ENCODE peak calls at places on chromosome 21, in six cellular contexts. One of them, this sample, is unnamed.

GRCh38 chr21:46369520-46370235 is 45.7 kb downstream of the PCNT start:
- DNase-seq in neural progenitor cell: no peak
- DNase-seq in mammary epithelial cell: no peak
- DNase-seq in GM23338: no peak
- DNase-seq in fibroblast of lung: no peak
- DNase-seq in PC-3: no peak
- DNase-seq in this sample: no peak

GRCh38 chr21:24204641-24205040 is 1402.6 kb downstream of the MRPL39 start:
- DNase-seq in neural progenitor cell: no peak
- DNase-seq in GM23338: no peak
- DNase-seq in PC-3: no peak
- DNase-seq in fibroblast of lung: no peak
- DNase-seq in mammary epithelial cell: no peak
- DNase-seq in this sample: no peak

GRCh38 chr21:31282095-31282709 is 61.9 kb downstream of the TIAM1 start:
- DNase-seq in PC-3: peak
- DNase-seq in mammary epithelial cell: peak
- DNase-seq in neural progenitor cell: no peak
- DNase-seq in fibroblast of lung: peak
- DNase-seq in GM23338: no peak
- DNase-seq in this sample: no peak

GRCh38 chr21:30194701-30195299 is 21.1 kb downstream of the CLDN8 start:
- DNase-seq in fibroblast of lung: peak
- DNase-seq in neural progenitor cell: peak
- DNase-seq in GM23338: peak
- DNase-seq in mammary epithelial cell: peak
- DNase-seq in PC-3: peak
- DNase-seq in this sample: peak

GRCh38 chr21:16551101-16551695 is 821.4 kb downstream of the USP25 start:
- DNase-seq in GM23338: peak
- DNase-seq in mammary epithelial cell: peak
- DNase-seq in fibroblast of lung: no peak
- DNase-seq in PC-3: peak
- DNase-seq in neural progenitor cell: peak
- DNase-seq in this sample: no peak

GRCh38 chr21:16113052-16113715 is 383.4 kb downstream of the USP25 start:
- DNase-seq in mammary epithelial cell: no peak
- DNase-seq in PC-3: no peak
- DNase-seq in neural progenitor cell: no peak
- DNase-seq in fibroblast of lung: peak
- DNase-seq in GM23338: no peak
- DNase-seq in this sample: no peak

GRCh38 chr21:45768011-45768740 is 124.7 kb downstream of the PCBP3 start:
- DNase-seq in PC-3: no peak
- DNase-seq in neural progenitor cell: no peak
- DNase-seq in fibroblast of lung: peak
- DNase-seq in mammary epithelial cell: no peak
- DNase-seq in GM23338: no peak
- DNase-seq in this sample: no peak

GRCh38 chr21:41369105-41369914 is 7.5 kb downstream of the MX2 start:
- DNase-seq in neural progenitor cell: peak
- DNase-seq in fibroblast of lung: no peak
- DNase-seq in PC-3: no peak
- DNase-seq in mammary epithelial cell: no peak
- DNase-seq in GM23338: peak
- DNase-seq in this sample: peak

GRCh38 chr21:46515109-46515508 is 56.4 kb downstream of the DIP2A start:
- DNase-seq in GM23338: no peak
- DNase-seq in PC-3: no peak
- DNase-seq in fibroblast of lung: peak
- DNase-seq in mammary epithelial cell: no peak
- DNase-seq in neural progenitor cell: no peak
- DNase-seq in this sample: no peak

GRCh38 chr21:40793057-40793456 is 53.9 kb downstream of the DSCAM start:
- DNase-seq in PC-3: no peak
- DNase-seq in mammary epithelial cell: no peak
- DNase-seq in GM23338: no peak
- DNase-seq in neural progenitor cell: no peak
- DNase-seq in fibroblast of lung: no peak
- DNase-seq in this sample: no peak

GRCh38 chr21:29092102-29092959 is 18.9 kb upstream of the CCT8 start:
- DNase-seq in GM23338: no peak
- DNase-seq in fibroblast of lung: peak
- DNase-seq in PC-3: no peak
- DNase-seq in neural progenitor cell: no peak
- DNase-seq in mammary epithelial cell: peak
- DNase-seq in this sample: no peak

GRCh38 chr21:45983981-45984551 is 2.5 kb downstream of the COL6A1 start:
- DNase-seq in neural progenitor cell: no peak
- DNase-seq in PC-3: peak
- DNase-seq in fibroblast of lung: no peak
- DNase-seq in GM23338: no peak
- DNase-seq in mammary epithelial cell: no peak
- DNase-seq in this sample: no peak

GRCh38 chr21:15053531-15053930 is 11.3 kb downstream of the NRIP1 start:
- DNase-seq in neural progenitor cell: no peak
- DNase-seq in mammary epithelial cell: no peak
- DNase-seq in PC-3: peak
- DNase-seq in fibroblast of lung: no peak
- DNase-seq in GM23338: no peak
- DNase-seq in this sample: no peak

GRCh38 chr21:41631564-41632461 is 123.9 kb upstream of the TMPRSS2 start:
- DNase-seq in mammary epithelial cell: peak
- DNase-seq in fibroblast of lung: peak
- DNase-seq in neural progenitor cell: no peak
- DNase-seq in PC-3: peak
- DNase-seq in GM23338: no peak
- DNase-seq in this sample: peak

GRCh38 chr21:17472167-17472566 is 40.7 kb upstream of the CXADR start:
- DNase-seq in mammary epithelial cell: no peak
- DNase-seq in fibroblast of lung: no peak
- DNase-seq in GM23338: no peak
- DNase-seq in neural progenitor cell: no peak
- DNase-seq in PC-3: no peak
- DNase-seq in this sample: no peak

GRCh38 chr21:41507521-41508414 is at the start of gene TMPRSS2:
- DNase-seq in PC-3: peak
- DNase-seq in fibroblast of lung: no peak
- DNase-seq in neural progenitor cell: peak
- DNase-seq in GM23338: peak
- DNase-seq in mammary epithelial cell: peak
- DNase-seq in this sample: no peak

GRCh38 chr21:30340714-30341573 is 3.5 kb upstream of the KRTAP27-1 start:
- DNase-seq in neural progenitor cell: peak
- DNase-seq in GM23338: peak
- DNase-seq in PC-3: peak
- DNase-seq in fibroblast of lung: peak
- DNase-seq in mammary epithelial cell: peak
- DNase-seq in this sample: peak

GRCh38 chr21:28426545-28426944 is 566.1 kb downstream of the LTN1 start:
- DNase-seq in PC-3: no peak
- DNase-seq in fibroblast of lung: no peak
- DNase-seq in GM23338: no peak
- DNase-seq in mammary epithelial cell: no peak
- DNase-seq in neural progenitor cell: no peak
- DNase-seq in this sample: no peak

GRCh38 chr21:45993210-45994085 is 11.9 kb downstream of the COL6A1 start:
- DNase-seq in neural progenitor cell: no peak
- DNase-seq in fibroblast of lung: no peak
- DNase-seq in GM23338: no peak
- DNase-seq in mammary epithelial cell: no peak
- DNase-seq in PC-3: no peak
- DNase-seq in this sample: no peak

GRCh38 chr21:41166947-41167346 is 1.0 kb upstream of the BACE2 start:
- DNase-seq in GM23338: peak
- DNase-seq in mammary epithelial cell: no peak
- DNase-seq in neural progenitor cell: no peak
- DNase-seq in fibroblast of lung: no peak
- DNase-seq in PC-3: no peak
- DNase-seq in this sample: no peak

GRCh38 chr21:15839601-15840000 is 109.8 kb downstream of the USP25 start:
- DNase-seq in fibroblast of lung: no peak
- DNase-seq in GM23338: no peak
- DNase-seq in PC-3: peak
- DNase-seq in neural progenitor cell: no peak
- DNase-seq in mammary epithelial cell: no peak
- DNase-seq in this sample: no peak

GRCh38 chr21:16713331-16714114 is 799.3 kb upstream of the CXADR start:
- DNase-seq in neural progenitor cell: no peak
- DNase-seq in fibroblast of lung: peak
- DNase-seq in GM23338: no peak
- DNase-seq in mammary epithelial cell: no peak
- DNase-seq in PC-3: no peak
- DNase-seq in this sample: no peak

GRCh38 chr21:46157396-46157986 is 2.1 kb upstream of the FTCD start:
- DNase-seq in neural progenitor cell: no peak
- DNase-seq in PC-3: no peak
- DNase-seq in fibroblast of lung: no peak
- DNase-seq in GM23338: no peak
- DNase-seq in mammary epithelial cell: no peak
- DNase-seq in this sample: no peak

DNA sequence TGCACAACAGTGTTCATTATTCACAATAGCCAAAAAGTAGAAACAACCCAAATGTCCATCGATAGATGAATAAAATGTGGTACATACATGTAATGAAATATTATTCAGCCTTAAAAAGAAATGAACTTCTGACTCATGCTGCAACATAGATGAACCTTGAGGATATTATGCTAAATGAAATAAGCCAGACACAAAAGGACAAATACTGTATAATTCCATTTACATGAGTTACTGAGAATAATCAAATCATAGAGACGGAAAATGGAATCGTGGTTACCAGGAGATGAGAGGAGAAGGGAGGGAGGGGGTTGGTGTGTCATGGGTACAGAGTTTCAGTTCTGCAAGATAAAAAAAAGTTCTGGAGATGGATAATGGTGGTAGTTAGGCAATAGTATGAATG is 184.1 kb downstream of the PSMG1 start:
- DNase-seq in PC-3: no peak
- DNase-seq in fibroblast of lung: no peak
- DNase-seq in GM23338: no peak
- DNase-seq in neural progenitor cell: no peak
- DNase-seq in mammary epithelial cell: no peak
- DNase-seq in this sample: no peak
- H3K4me2 ChIP-seq in PC-3: no peak
- H3K4me2 ChIP-seq in fibroblast of lung: no peak
- H3K4me2 ChIP-seq in GM23338: no peak
- H3K4me2 ChIP-seq in neural progenitor cell: no peak
- H3K4me2 ChIP-seq in mammary epithelial cell: no peak
- H3K4me2 ChIP-seq in this sample: no peak

DNA sequence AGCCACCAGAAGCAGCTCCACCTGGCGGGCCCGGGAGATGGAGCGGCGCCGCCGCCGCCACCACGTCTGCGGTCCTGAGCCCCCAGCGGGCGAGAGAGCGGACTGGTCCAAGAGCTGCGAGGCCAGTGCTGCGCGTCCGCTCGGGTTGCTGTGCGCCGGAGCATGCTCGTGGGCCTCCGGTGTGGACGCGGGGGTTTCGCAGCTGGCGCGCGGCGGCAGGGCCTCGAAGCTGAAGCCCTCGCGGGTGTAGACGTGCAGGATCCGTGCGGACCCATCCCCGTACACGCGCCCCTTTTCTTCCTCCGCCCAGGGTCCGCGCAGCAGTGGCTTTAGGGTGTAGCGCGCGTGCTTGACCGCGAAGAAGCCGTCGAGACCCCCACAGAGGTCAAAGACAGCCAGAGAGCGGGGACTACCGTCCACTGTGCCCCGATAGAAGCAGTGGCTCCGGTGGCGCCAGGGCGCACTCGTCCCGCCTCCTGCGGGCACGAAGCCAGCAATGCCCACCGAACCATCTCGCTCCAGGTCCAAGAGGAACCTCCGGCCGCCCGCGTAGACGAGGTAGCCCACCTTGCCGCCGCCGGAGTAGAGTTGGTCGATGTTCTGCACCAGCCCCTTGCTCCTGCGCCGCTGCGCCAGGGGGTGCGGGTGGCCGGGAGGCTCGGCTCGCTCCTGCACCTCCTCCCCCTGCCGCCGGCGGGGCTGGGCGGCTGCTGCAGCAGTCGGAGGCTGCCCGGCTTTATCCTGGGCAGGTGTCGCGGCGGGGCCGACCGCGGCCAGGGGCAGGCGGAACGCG is 1.1 kb downstream of the ADAMTS5 start:
- DNase-seq in GM23338: peak
- DNase-seq in PC-3: no peak
- DNase-seq in mammary epithelial cell: peak
- DNase-seq in neural progenitor cell: peak
- DNase-seq in fibroblast of lung: no peak
- DNase-seq in this sample: no peak
- TF ChIP-seq EZH2 in GM23338: no peak
- TF ChIP-seq EZH2 in PC-3: no peak
- TF ChIP-seq EZH2 in mammary epithelial cell: peak
- TF ChIP-seq EZH2 in neural progenitor cell: peak
- TF ChIP-seq EZH2 in fibroblast of lung: no peak
- TF ChIP-seq EZH2 in this sample: no peak

GRCh38 chr21:37207441-37208009 is 59.6 kb downstream of the VPS26C start:
- DNase-seq in mammary epithelial cell: peak
- DNase-seq in fibroblast of lung: peak
- DNase-seq in GM23338: no peak
- DNase-seq in PC-3: peak
- DNase-seq in neural progenitor cell: no peak
- DNase-seq in this sample: no peak

GRCh38 chr21:37210799-37211198 is 56.3 kb downstream of the VPS26C start:
- DNase-seq in fibroblast of lung: no peak
- DNase-seq in neural progenitor cell: no peak
- DNase-seq in mammary epithelial cell: no peak
- DNase-seq in PC-3: no peak
- DNase-seq in GM23338: no peak
- DNase-seq in this sample: no peak

GRCh38 chr21:37210017-37210593 is 57.0 kb downstream of the VPS26C start:
- DNase-seq in PC-3: no peak
- DNase-seq in neural progenitor cell: no peak
- DNase-seq in mammary epithelial cell: no peak
- DNase-seq in GM23338: no peak
- DNase-seq in fibroblast of lung: no peak
- DNase-seq in this sample: no peak

GRCh38 chr21:37208056-37208705 is 59.0 kb downstream of the VPS26C start:
- DNase-seq in GM23338: no peak
- DNase-seq in neural progenitor cell: no peak
- DNase-seq in mammary epithelial cell: no peak
- DNase-seq in fibroblast of lung: no peak
- DNase-seq in PC-3: no peak
- DNase-seq in this sample: no peak

GRCh38 chr21:37208741-37209225 is 58.4 kb downstream of the VPS26C start:
- DNase-seq in PC-3: no peak
- DNase-seq in GM23338: no peak
- DNase-seq in mammary epithelial cell: no peak
- DNase-seq in fibroblast of lung: no peak
- DNase-seq in neural progenitor cell: no peak
- DNase-seq in this sample: no peak
- H3K4me2 ChIP-seq in PC-3: no peak
- H3K4me2 ChIP-seq in GM23338: no peak
- H3K4me2 ChIP-seq in mammary epithelial cell: no peak
- H3K4me2 ChIP-seq in fibroblast of lung: no peak
- H3K4me2 ChIP-seq in neural progenitor cell: no peak
- H3K4me2 ChIP-seq in this sample: no peak

DNA sequence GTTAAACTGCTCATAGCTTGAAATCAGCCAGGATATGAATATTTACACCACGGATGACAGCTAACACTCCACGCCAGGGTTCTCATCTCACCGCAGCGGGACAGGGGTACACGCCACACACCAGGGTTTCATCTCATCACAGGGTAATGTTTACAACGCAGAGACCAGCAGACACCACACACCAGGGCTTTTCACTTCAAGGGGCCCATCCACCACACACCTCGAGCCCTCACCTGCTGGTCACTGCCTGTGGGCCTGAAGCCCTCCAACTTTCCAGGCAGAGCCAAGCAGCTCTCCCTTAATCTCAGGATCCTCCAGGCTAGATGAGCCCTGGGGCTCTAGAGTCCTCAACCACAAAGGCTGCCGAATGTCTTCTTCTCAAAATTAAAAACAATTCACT is 1.3 kb upstream of the KRTAP10-12 start:
- DNase-seq in mammary epithelial cell: no peak
- DNase-seq in fibroblast of lung: no peak
- DNase-seq in PC-3: no peak
- DNase-seq in neural progenitor cell: no peak
- DNase-seq in GM23338: no peak
- DNase-seq in this sample: no peak
- TF ChIP-seq EZH2 in mammary epithelial cell: no peak
- TF ChIP-seq EZH2 in fibroblast of lung: no peak
- TF ChIP-seq EZH2 in PC-3: no peak
- TF ChIP-seq EZH2 in neural progenitor cell: no peak
- TF ChIP-seq EZH2 in GM23338: no peak
- TF ChIP-seq EZH2 in this sample: no peak

This sample was measured in DND-41.